ENCODE peak calls at places on chromosomes 3 and 15, in eight cellular contexts. Y, Z, D, B, R, A, J and I are unnamed samples.

GRCh38 chr3:13045245-13045903 is 27.9 kb downstream of the IQSEC1 start:
- DNase-seq in R (no peak), J (no peak), Y (no peak), Z (no peak), D (peak), A (no peak), B (no peak), I (no peak)

GRCh38 chr15:84594617-84595290 is 6.1 kb upstream of the ZSCAN2 start:
- DNase-seq in R (no peak), J (no peak), A (no peak), Y (no peak), Z (no peak), B (no peak), D (no peak), I (no peak)

GRCh38 chr3:197397812-197398211 is 99.4 kb upstream of the DLG1 start:
- DNase-seq in R (no peak), A (no peak), J (no peak), Y (no peak), B (no peak), D (no peak), Z (no peak), I (no peak)

GRCh38 chr15:67080900-67081431 is 15.6 kb downstream of the SMAD3 start:
- DNase-seq in Z (no peak), A (peak), Y (no peak), D (no peak), B (no peak), J (peak), R (no peak), I (no peak)

GRCh38 chr3:71487418-71487817 is 96.1 kb downstream of the FOXP1 start:
- DNase-seq in R (no peak), A (no peak), J (no peak), B (no peak), Y (no peak), Z (no peak), D (no peak), I (no peak)

GRCh38 chr3:73148653-73149052 is 87.2 kb downstream of the EBLN2 start:
- DNase-seq in D (no peak), Y (no peak), J (no peak), B (no peak), R (no peak), A (no peak), Z (no peak), I (no peak)

GRCh38 chr3:9135930-9136525 is 113.4 kb downstream of the SRGAP3 start:
- DNase-seq in A (no peak), Z (peak), D (no peak), J (no peak), Y (no peak), B (no peak), R (no peak), I (no peak)

GRCh38 chr3:128278761-128279593 is 125.7 kb downstream of the EEFSEC start:
- DNase-seq in A (no peak), B (no peak), Z (peak), J (peak), Y (no peak), R (no peak), D (peak), I (no peak)

GRCh38 chr3:105906834-105907233 is 38.0 kb upstream of the CBLB start:
- DNase-seq in Z (no peak), R (no peak), A (no peak), Y (no peak), D (peak), J (no peak), B (no peak), I (no peak)

GRCh38 chr3:136142592-136142991 is 53.5 kb downstream of the MSL2 start:
- DNase-seq in B (no peak), Z (no peak), Y (no peak), A (no peak), J (no peak), D (peak), R (no peak), I (no peak)

GRCh38 chr15:89754361-89755154 is 3.5 kb upstream of the MESP1 start:
- DNase-seq in D (no peak), Y (no peak), B (no peak), Z (no peak), J (no peak), R (no peak), A (no peak), I (no peak)

GRCh38 chr15:29913528-29914135 is 91.4 kb upstream of the TJP1 start:
- DNase-seq in J (no peak), Z (no peak), D (no peak), R (no peak), A (no peak), B (no peak), Y (no peak), I (no peak)

GRCh38 chr3:134369861-134370596 is 4.2 kb downstream of the AMOTL2 start:
- DNase-seq in D (no peak), Z (no peak), B (no peak), R (no peak), J (peak), Y (no peak), A (no peak), I (no peak)

GRCh38 chr15:59350421-59350732 is 22.3 kb downstream of the MYO1E start:
- DNase-seq in B (no peak), D (no peak), Z (no peak), R (no peak), A (no peak), Y (no peak), J (no peak), I (no peak)

GRCh38 chr3:110101361-110101760 is 764.0 kb upstream of the DPPA4 start:
- DNase-seq in Y (no peak), Z (no peak), B (no peak), D (no peak), R (no peak), J (no peak), A (no peak), I (no peak)

GRCh38 chr15:79117442-79118204 is 27.0 kb upstream of the RASGRF1 start:
- DNase-seq in J (no peak), Z (no peak), R (no peak), D (no peak), B (no peak), Y (no peak), A (no peak), I (no peak)

GRCh38 chr3:193987186-193987585 is 148.8 kb upstream of the HES1 start:
- DNase-seq in Z (no peak), Y (no peak), B (no peak), D (no peak), R (no peak), J (no peak), A (no peak), I (no peak)

GRCh38 chr15:84661001-84661400 is 3.0 kb upstream of the NMB start:
- DNase-seq in A (no peak), R (no peak), D (no peak), Z (no peak), B (no peak), Y (no peak), J (no peak), I (no peak)

GRCh38 chr15:60340207-60340921 is 57.4 kb downstream of the ANXA2 start:
- DNase-seq in Y (no peak), B (no peak), Z (no peak), A (no peak), J (no peak), D (no peak), R (no peak), I (no peak)

GRCh38 chr15:96325579-96326331 is 4.7 kb upstream of the NR2F2 start:
- DNase-seq in R (no peak), D (no peak), Z (no peak), B (no peak), A (no peak), J (no peak), Y (no peak), I (peak)

GRCh38 chr15:78133801-78134200 is 2.6 kb upstream of the CIB2 start:
- DNase-seq in B (no peak), A (no peak), R (no peak), J (no peak), Y (no peak), Z (no peak), D (no peak), I (peak)

GRCh38 chr3:124964432-124964831 is 29.9 kb upstream of the MUC13 start:
- DNase-seq in Y (no peak), R (no peak), Z (no peak), B (no peak), D (no peak), A (no peak), J (no peak), I (no peak)

GRCh38 chr3:186141776-186142175 is 32.9 kb upstream of the ETV5 start:
- DNase-seq in B (no peak), D (no peak), J (no peak), A (no peak), R (no peak), Z (no peak), Y (no peak), I (no peak)

GRCh38 chr3:37603722-37604121 is 258.0 kb upstream of the CTDSPL start:
- DNase-seq in B (no peak), J (no peak), Z (no peak), Y (no peak), D (no peak), A (no peak), R (no peak), I (no peak)

GRCh38 chr3:25664066-25664809 is 469 bp downstream of the TOP2B start:
- DNase-seq in B (peak), J (peak), D (peak), A (peak), R (peak), Y (peak), Z (peak), I (peak)

GRCh38 chr3:124882749-124883148 is 4.4 kb downstream of the ITGB5 start:
- DNase-seq in Z (no peak), R (no peak), D (no peak), B (no peak), J (no peak), Y (no peak), A (no peak), I (no peak)

GRCh38 chr3:145678401-145678800 is 482.6 kb downstream of the PLOD2 start:
- DNase-seq in B (no peak), R (no peak), Z (no peak), A (no peak), J (no peak), D (no peak), Y (no peak), I (no peak)

GRCh38 chr3:120682095-120682681 is at the start of gene HGD:
- DNase-seq in B (no peak), A (no peak), D (no peak), Z (no peak), J (no peak), R (no peak), Y (no peak), I (peak)

GRCh38 chr3:20575153-20575552 is 389.1 kb upstream of the SGO1 start:
- DNase-seq in J (no peak), Y (no peak), Z (no peak), D (no peak), R (no peak), B (no peak), A (no peak), I (no peak)

GRCh38 chr3:196502775-196503181 is 790 bp downstream of the RNF168 start:
- DNase-seq in R (peak), D (peak), A (peak), B (no peak), Z (peak), J (peak), Y (peak), I (peak)

GRCh38 chr3:146218880-146219866 is 31.7 kb downstream of the PLSCR4 start:
- DNase-seq in A (no peak), B (no peak), R (no peak), J (no peak), D (peak), Y (no peak), Z (peak), I (peak)

GRCh38 chr3:52399131-52399530 is 45.8 kb downstream of the SEMA3G start:
- DNase-seq in B (no peak), Z (no peak), J (no peak), R (no peak), Y (no peak), D (no peak), A (no peak), I (no peak)